ENCODE peak calls at places on chromosome 18, in seven cellular contexts. One of them, this sample, is unnamed.

GRCh38 chr18:50847192-50847591 is 27.4 kb upstream of the MRO start:
- DNase-seq in M059J: peak
- DNase-seq in astrocyte of the hippocampus: peak
- DNase-seq in T-cell: no peak
- DNase-seq in IMR-90: peak
- DNase-seq in Caki2: no peak
- DNase-seq in body of pancreas: no peak
- DNase-seq in this sample: peak

GRCh38 chr18:80159713-80160636 is 50.9 kb downstream of the ADNP2 start:
- DNase-seq in M059J: no peak
- DNase-seq in astrocyte of the hippocampus: no peak
- DNase-seq in T-cell: peak
- DNase-seq in IMR-90: no peak
- DNase-seq in Caki2: no peak
- DNase-seq in body of pancreas: peak
- DNase-seq in this sample: no peak

GRCh38 chr18:42931501-42931900 is 184.0 kb downstream of the RIT2 start:
- DNase-seq in M059J: peak
- DNase-seq in astrocyte of the hippocampus: peak
- DNase-seq in T-cell: no peak
- DNase-seq in IMR-90: peak
- DNase-seq in Caki2: no peak
- DNase-seq in body of pancreas: no peak
- DNase-seq in this sample: peak

GRCh38 chr18:76369791-76370555 is 125.1 kb downstream of the ZNF516 start:
- DNase-seq in M059J: no peak
- DNase-seq in astrocyte of the hippocampus: no peak
- DNase-seq in T-cell: no peak
- DNase-seq in IMR-90: no peak
- DNase-seq in Caki2: no peak
- DNase-seq in body of pancreas: peak
- DNase-seq in this sample: no peak

GRCh38 chr18:48904086-48904485 is 46.7 kb downstream of the SMAD7 start:
- DNase-seq in M059J: peak
- DNase-seq in astrocyte of the hippocampus: no peak
- DNase-seq in T-cell: no peak
- DNase-seq in IMR-90: peak
- DNase-seq in Caki2: no peak
- DNase-seq in body of pancreas: no peak
- DNase-seq in this sample: peak

GRCh38 chr18:75350440-75350839 is 77.1 kb downstream of the SMIM21 start:
- DNase-seq in M059J: peak
- DNase-seq in astrocyte of the hippocampus: peak
- DNase-seq in T-cell: no peak
- DNase-seq in IMR-90: no peak
- DNase-seq in Caki2: peak
- DNase-seq in body of pancreas: no peak
- DNase-seq in this sample: no peak

GRCh38 chr18:7954229-7954628 is 387.1 kb downstream of the PTPRM start:
- DNase-seq in M059J: peak
- DNase-seq in astrocyte of the hippocampus: peak
- DNase-seq in T-cell: no peak
- DNase-seq in IMR-90: peak
- DNase-seq in Caki2: no peak
- DNase-seq in body of pancreas: no peak
- DNase-seq in this sample: no peak

GRCh38 chr18:74299746-74300145 is 8.0 kb upstream of the CYB5A start:
- DNase-seq in M059J: peak
- DNase-seq in astrocyte of the hippocampus: peak
- DNase-seq in T-cell: no peak
- DNase-seq in IMR-90: peak
- DNase-seq in Caki2: no peak
- DNase-seq in body of pancreas: no peak
- DNase-seq in this sample: no peak

GRCh38 chr18:62131305-62131909 is 55.4 kb downstream of the PIGN start:
- DNase-seq in M059J: peak
- DNase-seq in astrocyte of the hippocampus: peak
- DNase-seq in T-cell: peak
- DNase-seq in IMR-90: peak
- DNase-seq in Caki2: peak
- DNase-seq in body of pancreas: peak
- DNase-seq in this sample: peak

GRCh38 chr18:57585846-57586242 is 658 bp downstream of the FECH start:
- DNase-seq in M059J: no peak
- DNase-seq in astrocyte of the hippocampus: no peak
- DNase-seq in T-cell: no peak
- DNase-seq in IMR-90: no peak
- DNase-seq in Caki2: no peak
- DNase-seq in body of pancreas: peak
- DNase-seq in this sample: peak

GRCh38 chr18:50970006-50970405 is 2.2 kb downstream of the ELAC1 start:
- DNase-seq in M059J: peak
- DNase-seq in astrocyte of the hippocampus: peak
- DNase-seq in T-cell: no peak
- DNase-seq in IMR-90: no peak
- DNase-seq in Caki2: no peak
- DNase-seq in body of pancreas: peak
- DNase-seq in this sample: peak

GRCh38 chr18:48022531-48023330 is 92.3 kb upstream of the SMAD2 start:
- DNase-seq in M059J: peak
- DNase-seq in astrocyte of the hippocampus: peak
- DNase-seq in T-cell: no peak
- DNase-seq in IMR-90: peak
- DNase-seq in Caki2: peak
- DNase-seq in body of pancreas: no peak
- DNase-seq in this sample: peak

GRCh38 chr18:24726727-24727539 is 266.5 kb downstream of the HRH4 start:
- DNase-seq in M059J: peak
- DNase-seq in astrocyte of the hippocampus: peak
- DNase-seq in T-cell: peak
- DNase-seq in IMR-90: peak
- DNase-seq in Caki2: peak
- DNase-seq in body of pancreas: peak
- DNase-seq in this sample: peak

GRCh38 chr18:79524181-79525078 is 128.7 kb downstream of the NFATC1 start:
- DNase-seq in M059J: no peak
- DNase-seq in astrocyte of the hippocampus: no peak
- DNase-seq in T-cell: peak
- DNase-seq in IMR-90: no peak
- DNase-seq in Caki2: no peak
- DNase-seq in body of pancreas: peak
- DNase-seq in this sample: no peak

GRCh38 chr18:67969458-67969857 is 452.9 kb upstream of the DSEL start:
- DNase-seq in M059J: no peak
- DNase-seq in astrocyte of the hippocampus: no peak
- DNase-seq in T-cell: no peak
- DNase-seq in IMR-90: no peak
- DNase-seq in Caki2: no peak
- DNase-seq in body of pancreas: no peak
- DNase-seq in this sample: no peak

This sample was measured in MCF 10A.